ENCODE peak calls at places on chromosomes 13 and 19, in seven cellular contexts. F, L, D, I, X, Z and O are unnamed samples.
A peak's percentile ranks its signal among the peaks of the same experiment; 100 is the strongest.

GRCh38 chr13:37646531-37646930 is 48.0 kb upstream of the POSTN start:
- DNase-seq in F (no peak), L (peak; percentile 59), D (no peak), I (no peak), X (no peak), Z (no peak), O (no peak)

GRCh38 chr19:30968210-30968609 is 381.0 kb downstream of the TSHZ3 start:
- DNase-seq in F (no peak), L (peak; percentile 2), D (no peak), I (no peak), X (no peak), Z (no peak), O (no peak)

GRCh38 chr19:651991-652390 is 11.0 kb downstream of the RNF126 start:
- DNase-seq in F (no peak), L (no peak), D (no peak), I (no peak), X (no peak), Z (no peak), O (no peak)

GRCh38 chr19:35229601-35230000 is 1.1 kb upstream of the FAM187B start:
- DNase-seq in F (peak; percentile 18), L (no peak), D (no peak), I (no peak), X (no peak), Z (no peak), O (no peak)

GRCh38 chr19:19591133-19591825 is 27.2 kb downstream of the PBX4 start:
- DNase-seq in F (no peak), L (peak; percentile 91), D (no peak), I (no peak), X (peak; percentile 85), Z (peak; percentile 37), O (peak; percentile 79)

GRCh38 chr19:15508035-15508710 is at the start of gene CYP4F22:
- DNase-seq in F (no peak), L (no peak), D (no peak), I (no peak), X (no peak), Z (no peak), O (no peak)

GRCh38 chr13:75454497-75454896 is 27.5 kb downstream of the TBC1D4 start:
- DNase-seq in F (no peak), L (no peak), D (no peak), I (no peak), X (no peak), Z (no peak), O (no peak)

GRCh38 chr13:105721056-105721455 is 814.4 kb downstream of the EFNB2 start:
- DNase-seq in F (no peak), L (no peak), D (no peak), I (no peak), X (no peak), Z (no peak), O (no peak)

GRCh38 chr13:47147784-47148062 is 250.9 kb upstream of the HTR2A start:
- DNase-seq in F (no peak), L (no peak), D (no peak), I (no peak), X (no peak), Z (no peak), O (no peak)

GRCh38 chr13:99425485-99426341 is 75.6 kb upstream of the TM9SF2 start:
- DNase-seq in F (no peak), L (no peak), D (no peak), I (no peak), X (peak; percentile 77), Z (no peak), O (peak; percentile 51)

GRCh38 chr19:31110331-31110730 is 238.9 kb downstream of the TSHZ3 start:
- DNase-seq in F (no peak), L (peak; percentile 70), D (peak; percentile 13), I (peak; percentile 23), X (no peak), Z (no peak), O (no peak)

GRCh38 chr19:37855098-37855497 is 51.3 kb downstream of the WDR87 start:
- DNase-seq in F (no peak), L (peak; percentile 20), D (no peak), I (no peak), X (peak; percentile 68), Z (peak; percentile 23), O (peak; percentile 69)

GRCh38 chr13:32001392-32001768 is 30.2 kb upstream of the FRY start:
- DNase-seq in F (no peak), L (peak; percentile 62), D (peak; percentile 29), I (no peak), X (peak; percentile 76), Z (peak; percentile 54), O (peak; percentile 84)

GRCh38 chr19:3374369-3375112 is 8.2 kb downstream of the NFIC start:
- DNase-seq in F (peak; percentile 78), L (no peak), D (no peak), I (peak; percentile 57), X (no peak), Z (peak; percentile 91), O (no peak)

GRCh38 chr13:53921473-53921872 is 892.9 kb downstream of the OLFM4 start:
- DNase-seq in F (peak; percentile 35), L (no peak), D (no peak), I (no peak), X (peak; percentile 2), Z (no peak), O (no peak)

GRCh38 chr19:53509845-53510244 is 28.1 kb upstream of the ZNF331 start:
- DNase-seq in F (no peak), L (no peak), D (no peak), I (no peak), X (no peak), Z (no peak), O (no peak)

GRCh38 chr19:53511357-53511756 is 26.6 kb upstream of the ZNF331 start:
- DNase-seq in F (no peak), L (no peak), D (no peak), I (no peak), X (no peak), Z (no peak), O (no peak)

GRCh38 chr19:53507523-53508442 is 30.2 kb upstream of the ZNF331 start:
- DNase-seq in F (no peak), L (no peak), D (no peak), I (no peak), X (no peak), Z (no peak), O (no peak)

GRCh38 chr19:53509443-53509842 is 28.5 kb upstream of the ZNF331 start:
- DNase-seq in F (no peak), L (no peak), D (no peak), I (no peak), X (no peak), Z (no peak), O (no peak)

GRCh38 chr19:53511933-53512374 is 26.0 kb upstream of the ZNF331 start:
- DNase-seq in F (peak; percentile 71), L (peak; percentile 57), D (peak; percentile 79), I (peak; percentile 65), X (peak; percentile 48), Z (peak; percentile 40), O (peak; percentile 35)
- TF ChIP-seq CTCF in F (peak; percentile 78), L (peak; percentile 61), D (peak; percentile 77), I (peak; percentile 68), X (no peak), Z (peak; percentile 61), O (no peak)

GRCh38 chr13:98343461-98343860 is 166.4 kb upstream of the RNF113B start:
- DNase-seq in F (no peak), L (no peak), D (no peak), I (no peak), X (no peak), Z (no peak), O (no peak)

GRCh38 chr13:98348476-98348875 is 171.4 kb upstream of the RNF113B start:
- DNase-seq in F (no peak), L (no peak), D (no peak), I (no peak), X (no peak), Z (no peak), O (no peak)

GRCh38 chr13:98344392-98344791 is 167.3 kb upstream of the RNF113B start:
- DNase-seq in F (no peak), L (no peak), D (no peak), I (no peak), X (no peak), Z (no peak), O (no peak)

GRCh38 chr13:98346904-98347636 is 170.0 kb upstream of the RNF113B start:
- DNase-seq in F (no peak), L (no peak), D (no peak), I (no peak), X (no peak), Z (no peak), O (no peak)

GRCh38 chr13:98345103-98345899 is 168.2 kb upstream of the RNF113B start:
- DNase-seq in F (no peak), L (no peak), D (no peak), I (no peak), X (no peak), Z (no peak), O (no peak)
- TF ChIP-seq CTCF in F (no peak), L (no peak), D (no peak), I (no peak), X (no peak), Z (no peak), O (no peak)

DNA sequence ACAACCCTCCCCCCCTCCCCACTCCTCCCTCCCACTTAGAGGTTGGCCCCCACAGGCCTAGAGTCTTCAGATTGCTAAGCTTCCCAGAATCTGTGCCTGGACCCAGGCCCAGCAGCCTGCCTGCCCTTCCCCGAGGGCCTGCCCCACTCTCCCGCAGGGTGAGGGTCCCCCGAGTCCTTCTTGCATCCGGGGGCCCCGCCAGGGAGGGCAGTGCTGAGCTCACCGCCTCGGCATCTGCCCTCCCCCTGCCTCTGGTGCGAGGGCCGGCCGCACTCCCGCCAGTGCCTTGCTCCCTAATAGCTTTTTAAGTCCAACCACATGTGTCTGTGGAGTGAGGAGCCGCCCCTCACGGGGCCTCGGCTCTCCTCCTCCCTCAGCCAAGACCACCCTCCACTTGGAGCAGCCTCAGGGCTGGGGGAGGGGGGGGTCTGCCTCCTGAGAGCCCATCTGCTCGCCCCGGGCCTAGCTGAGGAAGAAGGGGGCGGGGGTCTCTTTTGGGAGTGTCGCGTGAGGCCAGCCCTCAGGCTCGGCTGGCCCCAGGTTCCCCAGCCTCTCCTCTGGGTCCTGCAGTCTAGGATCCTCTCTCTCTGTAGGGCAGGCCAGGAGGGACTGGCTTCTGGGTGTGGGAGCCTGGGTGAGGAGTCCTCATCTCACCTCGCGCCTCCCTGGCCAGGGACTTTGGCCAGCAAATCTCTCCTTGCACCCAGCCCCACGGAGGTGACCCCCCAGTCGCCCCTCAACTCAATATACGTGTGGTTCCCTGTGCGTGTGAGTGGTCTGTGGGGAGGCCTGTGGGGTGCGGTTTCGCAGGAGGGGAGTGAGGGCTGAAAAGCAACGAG is 47.2 kb downstream of the LYL1 start:
- DNase-seq in F (peak; percentile 83), L (peak; percentile 96), D (no peak), I (peak; percentile 87), X (no peak), Z (no peak), O (no peak)
- TF ChIP-seq CTCF in F (no peak), L (no peak), D (no peak), I (no peak), X (no peak), Z (no peak), O (no peak)

DNA sequence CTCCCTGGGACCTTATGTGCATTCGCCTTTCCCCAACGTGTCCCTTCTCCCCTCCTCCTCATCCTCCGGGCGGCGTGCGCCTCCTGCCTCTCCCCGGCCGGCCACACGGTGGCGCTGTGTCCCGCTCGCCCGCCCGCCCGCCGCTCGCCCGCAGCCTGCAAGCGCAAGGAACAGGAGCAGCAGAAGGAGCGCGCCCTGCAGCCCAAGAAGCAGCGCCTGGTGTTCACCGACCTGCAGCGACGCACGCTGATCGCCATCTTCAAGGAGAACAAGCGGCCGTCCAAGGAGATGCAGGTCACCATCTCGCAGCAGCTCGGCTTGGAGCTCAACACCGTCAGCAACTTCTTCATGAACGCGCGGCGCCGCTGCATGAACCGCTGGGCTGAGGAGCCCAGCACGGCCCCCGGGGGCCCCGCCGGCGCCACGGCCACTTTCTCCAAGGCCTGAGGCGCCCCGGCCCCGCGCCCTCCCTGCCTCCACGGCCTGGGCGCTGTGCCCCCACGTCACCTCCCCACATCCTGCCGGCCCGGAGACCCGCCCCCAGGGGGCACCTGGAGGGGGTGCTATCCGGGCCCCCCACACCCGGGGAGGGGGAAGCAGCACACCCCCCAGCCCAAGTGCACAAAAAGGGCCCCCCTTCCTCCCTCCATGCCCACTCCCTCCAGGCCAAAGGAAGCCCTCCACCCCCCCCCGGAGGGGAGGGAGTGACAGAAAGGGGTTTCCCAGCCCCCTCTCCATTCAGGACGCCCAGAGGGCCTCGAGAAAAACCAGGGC is 21.9 kb downstream of the ONECUT3 start:
- DNase-seq in F (no peak), L (no peak), D (no peak), I (no peak), X (no peak), Z (no peak), O (peak; percentile 57)
- TF ChIP-seq CTCF in F (peak; percentile 38), L (peak; percentile 25), D (peak; percentile 88), I (no peak), X (no peak), Z (peak; percentile 11), O (peak; percentile 37)